ENCODE peak calls at places on chromosomes 11 and 22, in six cellular contexts. X is upper lobe of left lung, F is A549, U is HepG2, E is K562, R is GM12878. Z is an unnamed sample. For H3K9me3, the result is how much of the 10 kb centered on the place peaks cover.

GRCh38 chr11:64001552-64002427 is 15.6 kb downstream of the OTUB1 start:
- ATAC-seq in X (no peak), F (no peak), U (no peak), E (no peak), R (no peak), Z (no peak)

GRCh38 chr22:17397756-17398155 is 28.5 kb downstream of the CECR2 start:
- ATAC-seq in X (no peak), F (no peak), U (no peak), E (no peak), R (no peak), Z (no peak)

GRCh38 chr11:77749232-77749631 is 71.3 kb downstream of the RSF1 start:
- ATAC-seq in X (no peak), F (no peak), U (no peak), E (no peak), R (no peak), Z (no peak)

GRCh38 chr11:85697747-85698146 is 11.8 kb upstream of the CCDC89 start:
- ATAC-seq in X (no peak), F (no peak), U (no peak), E (no peak), R (peak), Z (no peak)

GRCh38 chr11:118128821-118129474 is 23.7 kb downstream of the SCN4B start:
- ATAC-seq in X (no peak), F (no peak), U (no peak), E (no peak), R (no peak), Z (peak)

GRCh38 chr11:73995247-73995646 is 12.6 kb upstream of the UCP2 start:
- ATAC-seq in X (peak), F (no peak), U (no peak), E (no peak), R (peak), Z (peak)

GRCh38 chr22:47858773-47859306 is 1096.4 kb downstream of the TBC1D22A start:
- ATAC-seq in X (no peak), F (no peak), U (no peak), E (no peak), R (no peak), Z (no peak)

GRCh38 chr22:19117111-19117512 is 5.1 kb downstream of the DGCR2 start:
- ATAC-seq in X (peak), F (no peak), U (no peak), E (no peak), R (no peak), Z (no peak)

GRCh38 chr11:69636870-69637600 is 3.9 kb upstream of the CCND1 start:
- ATAC-seq in X (no peak), F (no peak), U (no peak), E (no peak), R (no peak), Z (no peak)

GRCh38 chr11:123742778-123743177 is 1.3 kb upstream of the ZNF202 start:
- ATAC-seq in X (no peak), F (no peak), U (no peak), E (no peak), R (no peak), Z (no peak)

GRCh38 chr22:23012081-23012622 is 58.2 kb upstream of the GNAZ start:
- ATAC-seq in X (no peak), F (no peak), U (no peak), E (no peak), R (peak), Z (no peak)

GRCh38 chr11:48150213-48150612 is 66.4 kb upstream of the OR4B1 start:
- ATAC-seq in X (no peak), F (no peak), U (no peak), E (no peak), R (no peak), Z (no peak)

GRCh38 chr22:50576070-50576469 is 2.2 kb downstream of the CPT1B start:
- ATAC-seq in X (no peak), F (peak), U (peak), E (peak), R (no peak), Z (no peak)

GRCh38 chr22:32583921-32584335 is 109.3 kb downstream of the FBXO7 start:
- ATAC-seq in X (no peak), F (peak), U (peak), E (no peak), R (no peak), Z (no peak)

GRCh38 chr11:78030429-78031325 is 7.6 kb upstream of the KCTD14 start:
- ATAC-seq in X (peak), F (peak), U (peak), E (no peak), R (no peak), Z (peak)

GRCh38 chr11:64996710-64997380 is at the start of gene BATF2:
- ATAC-seq in X (peak), F (peak), U (peak), E (peak), R (peak), Z (peak)

GRCh38 chr11:1825039-1825740 is 9.6 kb upstream of the SYT8 start:
- ATAC-seq in X (peak), F (peak), U (peak), E (peak), R (peak), Z (no peak)

GRCh38 chr22:19402642-19403191 is 28.8 kb downstream of the HIRA start:
- ATAC-seq in X (no peak), F (no peak), U (no peak), E (no peak), R (no peak), Z (no peak)

GRCh38 chr22:22397292-22397870 is 111.2 kb downstream of the ZNF280B start:
- ATAC-seq in X (no peak), F (peak), U (peak), E (peak), R (no peak), Z (peak)

GRCh38 chr11:94546886-94547285 is 3.2 kb downstream of the FUT4 start:
- ATAC-seq in X (no peak), F (no peak), U (no peak), E (no peak), R (peak), Z (no peak)

GRCh38 chr11:31326470-31327148 is 42.9 kb downstream of the DCDC1 start:
- ATAC-seq in X (no peak), F (no peak), U (no peak), E (no peak), R (peak), Z (no peak)

GRCh38 chr11:130601141-130601540 is 152.7 kb downstream of the ADAMTS15 start:
- ATAC-seq in X (peak), F (no peak), U (no peak), E (no peak), R (peak), Z (peak)

GRCh38 chr11:63999349-64000025 is 13.2 kb downstream of the OTUB1 start:
- ATAC-seq in X (no peak), F (peak), U (peak), E (peak), R (peak), Z (peak)

GRCh38 chr22:17782158-17782557 is 7.9 kb upstream of the BID start:
- ATAC-seq in X (no peak), F (no peak), U (no peak), E (no peak), R (no peak), Z (no peak)

GRCh38 chr11:35239476-35240075 is 100.6 kb downstream of the CD44 start:
- ATAC-seq in X (no peak), F (no peak), U (no peak), E (no peak), R (peak), Z (no peak)

GRCh38 chr11:71215372-71215965 is 36.9 kb downstream of the SHANK2 start:
- ATAC-seq in X (no peak), F (no peak), U (no peak), E (no peak), R (no peak), Z (no peak)

GRCh38 chr11:13068211-13068610 is 59.1 kb downstream of the RASSF10 start:
- ATAC-seq in X (no peak), F (no peak), U (no peak), E (peak), R (no peak), Z (no peak)

GRCh38 chr22:20114506-20115475 is 1.1 kb upstream of the RANBP1 start:
- ATAC-seq in X (no peak), F (no peak), U (no peak), E (no peak), R (no peak), Z (no peak)

GRCh38 chr11:33379931-33380330 is 122.8 kb downstream of the HIPK3 start:
- ATAC-seq in X (no peak), F (no peak), U (no peak), E (no peak), R (peak), Z (no peak)

GRCh38 chr11:34654491-34655334 is 33.8 kb downstream of the EHF start:
- ATAC-seq in X (peak), F (peak), U (peak), E (no peak), R (no peak), Z (peak)

GRCh38 chr11:117456027-117456720 is 128.5 kb downstream of the CEP164 start:
- ATAC-seq in X (no peak), F (no peak), U (no peak), E (no peak), R (peak), Z (no peak)

GRCh38 chr11:4118107-4118506 is 23.5 kb downstream of the RRM1 start:
- ATAC-seq in X (no peak), F (no peak), U (no peak), E (no peak), R (no peak), Z (no peak)

GRCh38 chr11:46599340-46600067 is 5.7 kb upstream of the AMBRA1 start:
- ATAC-seq in X (no peak), F (no peak), U (no peak), E (no peak), R (no peak), Z (no peak)

GRCh38 chr22:20080445-20080775 is 369 bp downstream of the DGCR8 start:
- ATAC-seq in X (peak), F (peak), U (peak), E (peak), R (peak), Z (peak)

GRCh38 chr11:25094085-25094802 is 597.4 kb downstream of the LUZP2 start:
- ATAC-seq in X (peak), F (no peak), U (peak), E (no peak), R (no peak), Z (no peak)

GRCh38 chr11:1748467-1749019 is 1.9 kb downstream of the IFITM10 start:
- ATAC-seq in X (no peak), F (no peak), U (no peak), E (no peak), R (no peak), Z (no peak)

GRCh38 chr11:6469599-6469998 is 4.1 kb downstream of the TRIM3 start:
- ATAC-seq in X (no peak), F (no peak), U (no peak), E (no peak), R (no peak), Z (no peak)

GRCh38 chr22:30371981-30372380 is 15.2 kb downstream of the CCDC157 start:
- ATAC-seq in X (no peak), F (no peak), U (peak), E (no peak), R (no peak), Z (no peak)

GRCh38 chr11:74673956-74674355 is 57.3 kb downstream of the CHRDL2 start:
- ATAC-seq in X (no peak), F (no peak), U (no peak), E (no peak), R (no peak), Z (no peak)

DNA sequence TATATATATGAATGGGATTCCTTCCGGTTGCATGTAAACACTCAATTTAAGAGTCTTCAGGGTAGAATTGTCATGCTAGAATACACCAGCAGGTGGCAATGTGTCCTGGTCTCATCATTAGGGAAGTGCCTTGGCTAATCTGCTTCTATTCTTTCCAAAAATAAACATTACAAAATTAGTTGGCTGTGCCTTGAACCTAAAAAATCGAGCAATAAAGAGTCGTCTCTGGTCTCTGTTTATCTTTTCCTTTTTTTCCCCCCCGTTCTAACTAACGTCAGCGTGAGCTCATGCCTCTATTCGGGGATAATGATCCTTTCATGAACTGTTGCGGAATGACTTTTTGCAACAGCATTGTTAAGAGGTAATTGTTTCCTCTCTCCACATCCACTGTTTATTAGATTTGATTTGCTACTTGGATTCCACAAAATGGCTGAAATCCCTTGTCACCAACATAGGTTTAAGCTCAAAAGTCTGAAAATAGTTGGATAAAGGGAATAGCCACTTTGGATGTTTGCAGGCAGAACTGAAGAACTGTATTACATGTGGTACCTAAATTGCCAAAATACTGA is 1.2 kb upstream of the ARHGEF12 start:
- ATAC-seq in X (peak), F (no peak), U (no peak), E (no peak), R (peak), Z (peak)
- TF ChIP-seq EP300 in X (no peak), F (no peak), U (no peak), E (no peak), R (no peak), Z (no peak)

GRCh38 chr22:36900225-36900624 is 13.2 kb upstream of the CSF2RB start:
- ATAC-seq in X (no peak), F (no peak), U (no peak), E (no peak), R (peak), Z (no peak)

GRCh38 chr22:36900880-36901279 is 12.5 kb upstream of the CSF2RB start:
- ATAC-seq in X (no peak), F (no peak), U (no peak), E (no peak), R (peak), Z (no peak)

GRCh38 chr22:36897611-36898010 is 15.8 kb upstream of the CSF2RB start:
- ATAC-seq in X (no peak), F (no peak), U (no peak), E (no peak), R (no peak), Z (no peak)

GRCh38 chr22:36898690-36899089 is 14.7 kb upstream of the CSF2RB start:
- ATAC-seq in X (no peak), F (no peak), U (no peak), E (no peak), R (no peak), Z (no peak)

GRCh38 chr22:36899498-36899897 is 13.9 kb upstream of the CSF2RB start:
- ATAC-seq in X (no peak), F (no peak), U (no peak), E (no peak), R (no peak), Z (no peak)
- H3K9me3 ChIP-seq in X (under half), F (under half), U (under half), E (under half), R (under half), Z (under half)

GRCh38 chr11:76159983-76160661 is 46.2 kb downstream of the WNT11 start:
- ATAC-seq in X (no peak), F (no peak), U (peak), E (no peak), R (no peak), Z (no peak)
- TF ChIP-seq EP300 in X (no peak), F (no peak), U (no peak), E (no peak), R (no peak), Z (no peak)

DNA sequence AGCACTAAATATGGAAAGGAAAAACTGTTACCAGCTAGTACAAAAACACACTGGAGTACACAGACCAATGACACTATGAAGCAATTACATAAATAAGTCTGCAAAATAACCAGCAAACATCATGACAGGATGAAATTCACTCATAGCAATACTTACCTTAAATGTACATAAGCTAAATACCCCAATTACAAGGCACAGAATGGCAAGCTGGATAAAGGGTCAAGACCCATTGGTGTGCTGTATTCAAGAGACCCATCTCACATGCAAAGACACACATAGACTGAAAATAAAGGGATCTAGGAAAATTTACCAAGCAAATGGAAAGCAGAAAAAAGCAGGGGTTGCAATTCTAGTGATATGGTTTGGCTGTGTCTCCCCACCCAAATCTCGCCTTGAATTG is 44.0 kb upstream of the CALCA start:
- ATAC-seq in X (no peak), F (no peak), U (no peak), E (no peak), R (no peak), Z (no peak)
- H3K9me3 ChIP-seq in X (under half), F (under half), U (under half), E (under half), R (under half), Z (under half)

GRCh38 chr11:10395196-10395897 is 59.7 kb upstream of the AMPD3 start:
- ATAC-seq in X (no peak), F (no peak), U (no peak), E (no peak), R (no peak), Z (no peak)
- TF ChIP-seq EP300 in X (no peak), F (no peak), U (no peak), E (no peak), R (no peak), Z (no peak)

DNA sequence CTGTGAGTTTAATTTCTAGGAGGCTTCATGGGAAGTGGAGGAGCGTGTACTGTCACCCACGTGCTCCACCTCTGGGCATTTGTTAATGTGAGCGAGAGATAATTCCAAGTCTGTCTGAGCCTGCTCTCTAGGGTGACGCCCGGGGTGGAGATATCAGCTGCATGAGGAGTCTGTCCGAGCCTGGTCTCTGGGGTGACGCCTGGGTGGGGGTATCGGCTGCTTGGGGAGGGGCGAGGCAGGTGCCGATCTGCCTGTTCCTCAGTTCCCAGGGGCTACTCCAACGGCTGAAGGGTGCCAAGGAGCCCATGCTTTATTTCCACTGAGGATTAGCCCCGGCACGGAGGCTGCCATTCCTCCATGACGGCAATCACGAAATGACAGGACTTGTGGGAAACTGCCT is 734.9 kb downstream of the BRD1 start:
- ATAC-seq in X (no peak), F (no peak), U (no peak), E (no peak), R (no peak), Z (no peak)
- H3K9me3 ChIP-seq in X (under half), F (under half), U (under half), E (under half), R (under half), Z (under half)